ENCODE peak calls at places on chromosome 20, in ten cellular contexts. R is prostate gland, H is H1, W is HCT116, I is stomach, B is transverse colon, K is HepG2, D is GM23338, C is vagina, L is K562. T is an unnamed sample.
A peak's percentile ranks its signal among the peaks of the same experiment; 100 is the strongest.

GRCh38 chr20:33470866-33471265 is 19.0 kb upstream of the CBFA2T2 start:
- DNase-seq in K (no peak), C (no peak), W (no peak), D (no peak), I (no peak), H (no peak), L (no peak), R (no peak), B (no peak), T (no peak)

GRCh38 chr20:17617212-17617867 is 47.5 kb downstream of the DSTN start:
- DNase-seq in I (peak; percentile 65), C (no peak), W (peak; percentile 18), D (peak; percentile 86), R (peak; percentile 73), K (peak; percentile 42), L (peak; percentile 65), B (peak; percentile 49), H (no peak), T (peak; percentile 81)

GRCh38 chr20:35240083-35240913 is 13.8 kb downstream of the MMP24 start:
- DNase-seq in R (no peak), W (no peak), D (no peak), L (no peak), H (no peak), C (no peak), K (no peak), B (no peak), I (no peak), T (no peak)

GRCh38 chr20:59948828-59949720 is 8.9 kb downstream of the FAM217B start:
- DNase-seq in B (no peak), C (no peak), L (no peak), H (no peak), D (peak; percentile 71), W (peak; percentile 29), I (no peak), K (peak; percentile 63), R (peak; percentile 34), T (no peak)

GRCh38 chr20:20888273-20888656 is 175.8 kb upstream of the RALGAPA2 start:
- DNase-seq in W (no peak), B (no peak), L (no peak), C (no peak), R (no peak), K (no peak), H (no peak), I (no peak), D (no peak), T (no peak)

GRCh38 chr20:12179692-12180091 is 262.0 kb downstream of the BTBD3 start:
- DNase-seq in B (no peak), L (no peak), D (no peak), I (no peak), R (no peak), W (no peak), H (no peak), C (no peak), K (no peak), T (no peak)

GRCh38 chr20:44247131-44247571 is at the start of gene GDAP1L1:
- DNase-seq in I (no peak), D (peak; percentile 89), H (no peak), B (no peak), L (no peak), K (no peak), W (no peak), R (no peak), C (no peak), T (no peak)

GRCh38 chr20:41643504-41643938 is 25.3 kb upstream of the CHD6 start:
- DNase-seq in W (peak; percentile 6), R (peak; percentile 44), B (peak; percentile 64), L (peak; percentile 61), C (no peak), I (peak; percentile 88), H (no peak), K (peak; percentile 93), D (peak; percentile 14), T (no peak)

GRCh38 chr20:24406761-24407550 is 62.5 kb upstream of the SYNDIG1 start:
- DNase-seq in R (peak; percentile 53), K (no peak), C (peak; percentile 74), B (no peak), D (no peak), L (no peak), I (no peak), W (no peak), H (no peak), T (no peak)

GRCh38 chr20:24406251-24406650 is 63.2 kb upstream of the SYNDIG1 start:
- DNase-seq in D (no peak), H (no peak), L (no peak), I (no peak), W (no peak), R (no peak), K (no peak), B (no peak), C (no peak), T (no peak)

GRCh38 chr20:24403410-24403809 is 66.0 kb upstream of the SYNDIG1 start:
- DNase-seq in L (no peak), I (no peak), D (no peak), H (no peak), K (no peak), W (no peak), C (no peak), B (no peak), R (no peak), T (no peak)

GRCh38 chr20:24402234-24402633 is 67.2 kb upstream of the SYNDIG1 start:
- DNase-seq in H (no peak), W (no peak), I (no peak), R (no peak), D (no peak), K (no peak), L (no peak), C (peak; percentile 37), B (no peak), T (no peak)

DNA sequence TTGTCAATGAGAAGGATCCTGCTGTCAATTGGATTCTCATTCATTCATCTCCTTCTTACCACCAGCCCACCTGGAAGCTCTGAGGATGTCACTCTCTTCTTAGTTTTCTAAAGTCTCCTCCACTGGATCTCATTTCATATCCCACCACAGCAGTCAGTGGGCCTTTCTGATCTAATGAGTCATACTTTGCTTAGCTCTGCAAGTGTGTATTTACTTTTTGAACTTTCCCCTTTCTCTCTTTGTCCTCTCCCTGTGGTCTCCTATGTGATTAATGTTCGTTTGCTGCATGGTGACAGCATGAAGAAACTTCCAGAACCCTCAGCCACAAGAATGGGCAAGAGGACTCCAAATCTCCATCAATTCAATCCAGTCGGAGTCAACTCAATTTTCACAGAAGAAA is 63.6 kb upstream of the SYNDIG1 start:
- DNase-seq in I (no peak), C (no peak), W (no peak), H (no peak), R (no peak), K (peak; percentile 15), L (no peak), D (no peak), B (no peak), T (no peak)
- TF ChIP-seq POLR2AphosphoS5 in I (no peak), C (no peak), W (no peak), H (no peak), R (no peak), K (no peak), L (no peak), D (no peak), B (no peak), T (no peak)

GRCh38 chr20:62413896-62414481 is 6.9 kb upstream of the CABLES2 start:
- DNase-seq in D (peak; percentile 58), R (no peak), I (no peak), L (no peak), C (no peak), W (no peak), B (no peak), H (no peak), K (no peak), T (no peak)
- TF ChIP-seq CTCF in D (peak; percentile 35), R (no peak), I (no peak), L (no peak), C (no peak), W (peak; percentile 54), B (no peak), H (no peak), K (peak; percentile 70), T (no peak)

GRCh38 chr20:62723351-62723750 is 14.7 kb downstream of the NTSR1 start:
- DNase-seq in B (peak; percentile 59), H (no peak), D (no peak), C (no peak), K (no peak), R (no peak), I (peak; percentile 48), W (no peak), L (no peak), T (peak; percentile 41)
- TF ChIP-seq POLR2AphosphoS5 in B (peak; percentile 91), H (no peak), D (no peak), C (no peak), K (no peak), R (no peak), I (no peak), W (peak; percentile 2), L (no peak), T (no peak)

GRCh38 chr20:5188736-5189135 is 61.9 kb downstream of the CDS2 start:
- DNase-seq in H (no peak), B (no peak), D (no peak), I (no peak), R (no peak), W (no peak), C (no peak), L (no peak), K (no peak), T (no peak)

GRCh38 chr20:5190444-5190843 is 63.6 kb downstream of the CDS2 start:
- DNase-seq in L (no peak), C (no peak), H (no peak), D (no peak), K (no peak), I (no peak), R (no peak), W (no peak), B (no peak), T (no peak)

GRCh38 chr20:5192570-5193431 is 66.0 kb downstream of the CDS2 start:
- DNase-seq in B (no peak), L (no peak), R (no peak), D (no peak), H (no peak), W (no peak), C (no peak), K (no peak), I (no peak), T (no peak)

GRCh38 chr20:5189917-5190316 is 63.1 kb downstream of the CDS2 start:
- DNase-seq in R (no peak), L (no peak), I (no peak), C (no peak), D (no peak), W (no peak), H (no peak), K (no peak), B (no peak), T (no peak)

DNA sequence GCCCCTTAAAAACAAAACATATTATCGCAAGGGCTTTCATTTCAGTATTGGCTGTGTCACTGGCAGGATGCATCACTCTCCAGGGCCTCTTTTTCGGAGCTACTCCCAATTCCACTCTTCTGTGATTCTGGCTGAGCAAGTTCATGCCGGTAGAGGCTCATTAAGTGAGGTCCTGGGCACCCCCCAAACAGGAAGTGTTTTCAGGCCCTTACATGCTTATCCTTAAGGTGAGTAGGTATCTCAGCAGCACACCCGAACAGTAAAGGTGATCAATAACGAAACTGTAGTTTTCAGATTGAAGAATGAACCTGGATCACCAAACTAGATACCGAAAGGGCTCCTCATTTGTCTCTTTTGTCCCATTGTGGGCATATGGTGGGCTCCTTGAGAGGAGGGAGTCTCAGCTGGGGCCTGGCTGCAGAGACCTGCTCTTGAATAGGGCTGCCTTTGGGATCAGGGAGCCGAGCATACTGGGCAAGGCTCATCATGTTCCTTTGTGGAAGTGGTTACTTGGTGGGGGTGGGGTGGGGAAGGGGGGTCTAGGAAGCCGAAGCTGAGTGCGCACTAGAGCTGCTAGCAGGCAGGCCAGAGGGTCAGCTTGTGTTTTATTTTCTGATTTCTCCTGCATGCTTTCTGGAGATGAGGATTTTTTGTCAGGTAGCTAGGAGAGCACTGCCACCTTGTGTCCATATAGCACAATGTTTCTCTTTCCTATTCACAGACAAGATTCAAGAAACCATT is 65.2 kb downstream of the CDS2 start:
- DNase-seq in L (peak; percentile 55), B (peak; percentile 31), C (no peak), R (peak; percentile 50), I (peak; percentile 34), K (peak; percentile 90), W (peak; percentile 51), H (no peak), D (peak; percentile 77), T (no peak)
- TF ChIP-seq CTCF in L (peak; percentile 82), B (peak; percentile 74), C (peak; percentile 72), R (peak; percentile 91), I (no peak), K (peak; percentile 95), W (peak; percentile 66), H (no peak), D (peak; percentile 75), T (peak; percentile 78)

T was measured in spleen.